ENCODE peak calls at places on chromosomes 16 and 17, in five cellular contexts. A is IMR-90, C is HCT116, F is GM12878, Q is K562. J is an unnamed sample.

GRCh38 chr17:80691784-80692183 is 147.1 kb downstream of the RPTOR start:
- DNase-seq in C (no peak), F (no peak), Q (no peak), A (no peak), J (no peak)

GRCh38 chr17:36461330-36462110 is 25.0 kb upstream of the ZNHIT3 start:
- DNase-seq in A (no peak), F (no peak), C (no peak), Q (no peak), J (no peak)

GRCh38 chr16:85428899-85429775 is 184.0 kb upstream of the GSE1 start:
- DNase-seq in Q (no peak), F (no peak), A (no peak), C (no peak), J (no peak)

GRCh38 chr16:89384282-89384681 is 106.1 kb downstream of the ANKRD11 start:
- DNase-seq in C (no peak), Q (no peak), A (no peak), F (no peak), J (no peak)

GRCh38 chr16:74522160-74522559 is 84.8 kb downstream of the GLG1 start:
- DNase-seq in F (no peak), A (peak), C (no peak), Q (no peak), J (no peak)

GRCh38 chr17:48841395-48841831 is 10.6 kb downstream of the CALCOCO2 start:
- DNase-seq in C (no peak), Q (no peak), A (peak), F (peak), J (no peak)

GRCh38 chr17:21358185-21358584 is 18.0 kb upstream of the KCNJ12 start:
- DNase-seq in F (no peak), A (no peak), Q (no peak), C (no peak), J (no peak)

GRCh38 chr17:59275618-59276017 is 55.3 kb downstream of the GDPD1 start:
- DNase-seq in Q (no peak), A (no peak), C (no peak), F (no peak), J (no peak)

GRCh38 chr16:84446596-84447392 is 57.7 kb downstream of the MEAK7 start:
- DNase-seq in C (no peak), Q (no peak), A (no peak), F (no peak), J (no peak)

GRCh38 chr17:57499648-57500049 is 243.3 kb downstream of the MSI2 start:
- DNase-seq in A (no peak), Q (peak), F (no peak), C (no peak), J (peak)

GRCh38 chr17:34357398-34357797 is 1.1 kb downstream of the CCL13 start:
- DNase-seq in Q (no peak), F (no peak), C (no peak), A (no peak), J (no peak)

GRCh38 chr17:10316986-10317834 is 55.6 kb downstream of the MYH13 start:
- DNase-seq in Q (peak), A (peak), C (peak), F (no peak), J (peak)

GRCh38 chr17:8890671-8891070 is 23.2 kb upstream of the PIK3R6 start:
- DNase-seq in Q (no peak), A (no peak), C (no peak), F (no peak), J (no peak)

GRCh38 chr16:68417711-68418301 is 30.5 kb downstream of the SMPD3 start:
- DNase-seq in F (peak), A (no peak), Q (no peak), C (no peak), J (no peak)

GRCh38 chr16:24328835-24329418 is 72.8 kb downstream of the CACNG3 start:
- DNase-seq in C (no peak), A (no peak), Q (no peak), F (no peak), J (no peak)

GRCh38 chr17:5500247-5500803 is 14.0 kb downstream of the MIS12 start:
- DNase-seq in Q (no peak), F (no peak), A (peak), C (no peak), J (no peak)

GRCh38 chr16:77273815-77274214 is 74.6 kb downstream of the SYCE1L start:
- DNase-seq in C (no peak), Q (no peak), A (no peak), F (no peak), J (no peak)

GRCh38 chr16:63787014-63787413 is 1334.8 kb downstream of the CDH11 start:
- DNase-seq in F (no peak), C (no peak), A (no peak), Q (no peak), J (no peak)

GRCh38 chr16:85981826-85982562 is 83.0 kb downstream of the IRF8 start:
- DNase-seq in C (no peak), A (no peak), Q (no peak), F (no peak), J (no peak)

GRCh38 chr17:71936977-71937376 is 183.8 kb upstream of the SOX9 start:
- DNase-seq in F (no peak), Q (no peak), A (no peak), C (peak), J (no peak)

GRCh38 chr16:20614201-20615141 is 38.3 kb upstream of the ACSM2B start:
- DNase-seq in A (no peak), C (no peak), Q (no peak), F (no peak), J (no peak)

GRCh38 chr16:88353691-88354090 is 29.1 kb upstream of the ZNF469 start:
- DNase-seq in C (no peak), F (no peak), A (no peak), Q (no peak), J (no peak)

GRCh38 chr17:37220609-37220953 is 155.2 kb upstream of the C17orf78 start:
- DNase-seq in Q (no peak), C (peak), F (no peak), A (peak), J (peak)

GRCh38 chr16:88064889-88065746 is 113.9 kb downstream of the BANP start:
- DNase-seq in F (no peak), C (no peak), Q (no peak), A (no peak), J (no peak)

GRCh38 chr17:44308865-44309264 is 464 bp downstream of the RUNDC3A start:
- DNase-seq in C (no peak), Q (no peak), F (no peak), A (no peak), J (no peak)
- TF ChIP-seq CEBPB in C (no peak), Q (no peak), F (no peak), A (no peak), J (no peak)

GRCh38 chr17:40522250-40522960 is 21.0 kb upstream of the TNS4 start:
- DNase-seq in A (peak), F (no peak), C (no peak), Q (no peak), J (no peak)

GRCh38 chr17:40524243-40524965 is 23.0 kb upstream of the TNS4 start:
- DNase-seq in A (no peak), F (no peak), Q (no peak), C (no peak), J (no peak)

GRCh38 chr17:40520991-40521453 is 19.6 kb upstream of the TNS4 start:
- DNase-seq in A (no peak), C (no peak), F (no peak), Q (no peak), J (no peak)

GRCh38 chr17:40525294-40525693 is 23.9 kb upstream of the TNS4 start:
- DNase-seq in A (no peak), C (no peak), Q (no peak), F (no peak), J (no peak)

DNA sequence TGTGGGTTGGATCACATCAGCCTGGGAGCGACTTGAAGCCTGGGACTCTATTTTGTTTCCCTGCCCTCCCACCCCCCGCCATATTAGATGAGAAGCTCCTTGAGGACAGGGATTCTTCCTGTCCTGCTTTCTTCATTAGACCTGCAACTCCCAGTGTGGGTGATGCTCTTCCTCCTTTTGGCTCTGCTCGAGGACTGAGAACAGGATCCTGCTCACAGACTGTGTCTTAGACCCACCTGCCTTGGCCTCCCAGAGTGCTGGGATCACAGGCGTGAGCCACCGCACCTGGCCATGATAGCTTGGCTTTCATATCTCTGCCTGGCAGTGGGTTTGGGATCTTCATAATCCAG is 21.5 kb upstream of the TNS4 start:
- DNase-seq in C (no peak), F (no peak), Q (no peak), A (no peak), J (no peak)
- TF ChIP-seq CEBPB in C (no peak), F (no peak), Q (no peak), A (no peak), J (no peak)

GRCh38 chr17:50461550-50462132 is 7.0 kb downstream of the CHAD start:
- DNase-seq in C (no peak), A (no peak), Q (no peak), F (no peak), J (no peak)
- TF ChIP-seq CEBPB in C (no peak), A (no peak), Q (no peak), F (no peak), J (no peak)

DNA sequence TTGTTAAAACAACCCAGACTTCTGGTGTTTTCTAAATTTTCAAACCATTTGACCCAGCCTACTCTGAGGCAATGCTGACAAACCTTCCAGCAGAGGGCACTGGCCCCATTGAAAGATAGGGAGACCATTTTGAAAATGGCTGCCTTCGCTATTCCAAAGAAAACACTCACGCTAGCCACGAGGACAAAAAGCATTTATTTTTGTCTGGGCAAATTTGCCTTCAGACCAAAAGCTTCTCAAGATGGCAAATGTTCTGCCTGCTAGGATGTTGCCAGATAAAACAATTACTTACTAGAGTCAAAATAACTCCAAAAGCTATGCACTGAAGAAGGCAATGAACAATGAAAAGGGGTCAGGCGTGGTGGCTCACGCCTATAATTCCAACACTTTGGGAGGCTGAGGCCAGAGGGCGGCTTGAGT is 296.7 kb upstream of the IRX5 start:
- DNase-seq in C (peak), F (no peak), A (no peak), Q (peak), J (peak)
- TF ChIP-seq CEBPB in C (no peak), F (no peak), A (no peak), Q (no peak), J (peak)

GRCh38 chr16:72021043-72021442 is 12.5 kb downstream of the DHODH start:
- DNase-seq in Q (no peak), C (no peak), F (no peak), A (no peak), J (no peak)
- TF ChIP-seq CEBPB in Q (no peak), C (no peak), F (no peak), A (no peak), J (no peak)

DNA sequence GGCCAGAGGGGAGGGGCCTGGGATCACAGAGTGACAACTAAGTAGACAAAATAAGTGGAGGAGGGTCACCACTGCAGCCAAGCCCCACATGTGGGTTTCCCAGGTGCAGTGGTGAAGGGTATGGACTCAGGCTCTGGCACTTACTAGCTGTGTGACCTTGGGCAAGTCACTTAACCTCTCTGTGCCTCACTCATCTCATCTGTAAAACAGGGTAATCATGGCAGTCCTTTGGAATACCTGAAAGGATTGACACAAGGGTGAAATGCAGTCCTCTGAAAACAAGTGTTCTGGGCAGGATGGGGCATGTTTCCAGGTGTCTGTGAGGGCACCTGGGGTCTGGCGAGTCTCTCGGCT is 55.8 kb downstream of the NKD1 start:
- DNase-seq in Q (no peak), C (no peak), A (no peak), F (no peak), J (no peak)
- TF ChIP-seq CEBPB in Q (no peak), C (no peak), A (no peak), F (no peak), J (no peak)

GRCh38 chr16:28562199-28562598 is 8.5 kb downstream of the SGF29 start:
- DNase-seq in Q (no peak), C (no peak), A (no peak), F (no peak), J (no peak)
- TF ChIP-seq CEBPB in Q (no peak), C (no peak), A (no peak), F (no peak), J (no peak)

GRCh38 chr17:20304961-20305360 is 162.4 kb downstream of the LGALS9B start:
- DNase-seq in Q (no peak), F (no peak), A (no peak), C (no peak), J (no peak)

GRCh38 chr17:20302191-20302917 is 165.0 kb downstream of the LGALS9B start:
- DNase-seq in C (no peak), A (peak), F (no peak), Q (no peak), J (no peak)

GRCh38 chr17:20299013-20299412 is 168.3 kb downstream of the LGALS9B start:
- DNase-seq in Q (no peak), C (no peak), F (no peak), A (no peak), J (no peak)

GRCh38 chr17:20300399-20301037 is 166.8 kb downstream of the LGALS9B start:
- DNase-seq in A (peak), Q (no peak), F (no peak), C (no peak), J (no peak)
- TF ChIP-seq CEBPB in A (no peak), Q (no peak), F (no peak), C (no peak), J (no peak)

J was measured in A549.